ENCODE peak calls at places on chromosomes 5 and 9, in four cellular contexts. One of them, this sample, is unnamed.

GRCh38 chr9:105700598-105701544 is 6.5 kb downstream of the TMEM38B start:
- DNase-seq in foreskin fibroblast: no peak
- DNase-seq in left ventricle myocardium inferior: no peak
- DNase-seq in skeletal muscle cell: no peak
- DNase-seq in this sample: no peak

GRCh38 chr9:99335280-99335679 is 113.2 kb downstream of the SEC61B start:
- DNase-seq in skeletal muscle cell: no peak
- DNase-seq in foreskin fibroblast: peak
- DNase-seq in left ventricle myocardium inferior: no peak
- DNase-seq in this sample: no peak

GRCh38 chr5:51378415-51378777 is 4.9 kb upstream of the ISL1 start:
- DNase-seq in skeletal muscle cell: no peak
- DNase-seq in foreskin fibroblast: no peak
- DNase-seq in left ventricle myocardium inferior: no peak
- DNase-seq in this sample: no peak

GRCh38 chr9:107175826-107176500 is 107.1 kb upstream of the RAD23B start:
- DNase-seq in left ventricle myocardium inferior: peak
- DNase-seq in foreskin fibroblast: no peak
- DNase-seq in skeletal muscle cell: no peak
- DNase-seq in this sample: no peak

GRCh38 chr9:109805054-109805453 is 25.1 kb downstream of the PALM2AKAP2 start:
- DNase-seq in foreskin fibroblast: peak
- DNase-seq in left ventricle myocardium inferior: peak
- DNase-seq in skeletal muscle cell: no peak
- DNase-seq in this sample: no peak

GRCh38 chr5:80672140-80672736 is 17.5 kb upstream of the DHFR start:
- DNase-seq in left ventricle myocardium inferior: peak
- DNase-seq in foreskin fibroblast: peak
- DNase-seq in skeletal muscle cell: peak
- DNase-seq in this sample: peak

GRCh38 chr9:97382099-97382718 is 29.7 kb upstream of the TDRD7 start:
- DNase-seq in left ventricle myocardium inferior: no peak
- DNase-seq in skeletal muscle cell: no peak
- DNase-seq in foreskin fibroblast: peak
- DNase-seq in this sample: no peak

GRCh38 chr5:103602465-103602864 is 39.9 kb upstream of the NUDT12 start:
- DNase-seq in skeletal muscle cell: no peak
- DNase-seq in foreskin fibroblast: no peak
- DNase-seq in left ventricle myocardium inferior: no peak
- DNase-seq in this sample: no peak

GRCh38 chr5:134451618-134452505 is 40.2 kb upstream of the CDKN2AIPNL start:
- DNase-seq in left ventricle myocardium inferior: peak
- DNase-seq in skeletal muscle cell: peak
- DNase-seq in foreskin fibroblast: peak
- DNase-seq in this sample: no peak

GRCh38 chr5:175443514-175444059 is 395 bp downstream of the DRD1 start:
- DNase-seq in left ventricle myocardium inferior: no peak
- DNase-seq in skeletal muscle cell: no peak
- DNase-seq in foreskin fibroblast: peak
- DNase-seq in this sample: no peak

GRCh38 chr9:125785187-125785840 is 38.1 kb downstream of the PBX3 start:
- DNase-seq in left ventricle myocardium inferior: no peak
- DNase-seq in foreskin fibroblast: peak
- DNase-seq in skeletal muscle cell: peak
- DNase-seq in this sample: no peak

GRCh38 chr5:150144211-150144801 is 11.3 kb downstream of the PDGFRB start:
- DNase-seq in foreskin fibroblast: peak
- DNase-seq in left ventricle myocardium inferior: peak
- DNase-seq in skeletal muscle cell: peak
- DNase-seq in this sample: no peak

GRCh38 chr9:137325124-137325523 is 23.1 kb upstream of the NRARP start:
- DNase-seq in foreskin fibroblast: no peak
- DNase-seq in left ventricle myocardium inferior: no peak
- DNase-seq in skeletal muscle cell: no peak
- DNase-seq in this sample: no peak

GRCh38 chr9:27712826-27713225 is 139.5 kb upstream of the C9orf72 start:
- DNase-seq in foreskin fibroblast: no peak
- DNase-seq in skeletal muscle cell: no peak
- DNase-seq in left ventricle myocardium inferior: no peak
- DNase-seq in this sample: no peak

GRCh38 chr5:65886387-65886786 is 40.0 kb upstream of the ERBIN start:
- DNase-seq in foreskin fibroblast: no peak
- DNase-seq in skeletal muscle cell: no peak
- DNase-seq in left ventricle myocardium inferior: no peak
- DNase-seq in this sample: no peak

GRCh38 chr5:8923516-8923915 is 622.4 kb downstream of the SEMA5A start:
- DNase-seq in skeletal muscle cell: no peak
- DNase-seq in foreskin fibroblast: peak
- DNase-seq in left ventricle myocardium inferior: no peak
- DNase-seq in this sample: no peak

GRCh38 chr9:92632641-92633040 is 37.3 kb downstream of the IPPK start:
- DNase-seq in foreskin fibroblast: no peak
- DNase-seq in skeletal muscle cell: no peak
- DNase-seq in left ventricle myocardium inferior: no peak
- DNase-seq in this sample: no peak

GRCh38 chr9:21331676-21332402 is 3.4 kb downstream of the KLHL9 start:
- DNase-seq in foreskin fibroblast: peak
- DNase-seq in left ventricle myocardium inferior: no peak
- DNase-seq in skeletal muscle cell: no peak
- DNase-seq in this sample: no peak
- H3K4me3 ChIP-seq in foreskin fibroblast: no peak
- H3K4me3 ChIP-seq in left ventricle myocardium inferior: peak
- H3K4me3 ChIP-seq in skeletal muscle cell: peak
- H3K4me3 ChIP-seq in this sample: no peak

DNA sequence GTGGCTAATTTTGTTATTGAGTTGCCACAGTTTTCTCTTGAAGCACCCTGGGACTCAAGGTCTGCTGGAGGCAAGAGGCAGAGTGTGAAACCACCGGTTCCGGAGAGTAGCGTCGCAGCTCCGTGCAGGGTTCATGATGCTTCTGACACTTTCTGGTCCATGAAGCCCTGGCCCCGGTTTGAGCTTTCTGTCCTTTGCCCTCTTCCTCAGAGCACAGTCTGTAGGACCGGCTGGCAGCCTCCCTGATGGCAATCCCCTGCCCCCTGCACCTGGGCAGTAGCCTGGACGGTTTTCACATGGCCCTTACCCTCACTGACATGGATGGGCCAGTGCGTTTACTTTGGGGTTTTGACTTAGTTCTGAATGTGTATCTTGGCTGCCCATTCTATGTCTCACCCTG is 111.9 kb downstream of the PJA2 start:
- DNase-seq in skeletal muscle cell: no peak
- DNase-seq in foreskin fibroblast: no peak
- DNase-seq in left ventricle myocardium inferior: no peak
- DNase-seq in this sample: no peak
- H3K4me3 ChIP-seq in skeletal muscle cell: no peak
- H3K4me3 ChIP-seq in foreskin fibroblast: no peak
- H3K4me3 ChIP-seq in left ventricle myocardium inferior: no peak
- H3K4me3 ChIP-seq in this sample: no peak

GRCh38 chr5:10303201-10303600 is 4.5 kb downstream of the CMBL start:
- DNase-seq in skeletal muscle cell: no peak
- DNase-seq in foreskin fibroblast: no peak
- DNase-seq in left ventricle myocardium inferior: no peak
- DNase-seq in this sample: no peak

GRCh38 chr5:10300246-10300645 is 7.5 kb downstream of the CMBL start:
- DNase-seq in left ventricle myocardium inferior: no peak
- DNase-seq in skeletal muscle cell: no peak
- DNase-seq in foreskin fibroblast: no peak
- DNase-seq in this sample: no peak

GRCh38 chr5:10301266-10301665 is 6.4 kb downstream of the CMBL start:
- DNase-seq in skeletal muscle cell: no peak
- DNase-seq in left ventricle myocardium inferior: no peak
- DNase-seq in foreskin fibroblast: no peak
- DNase-seq in this sample: no peak

GRCh38 chr5:10303699-10304170 is 4.0 kb downstream of the CMBL start:
- DNase-seq in foreskin fibroblast: no peak
- DNase-seq in skeletal muscle cell: no peak
- DNase-seq in left ventricle myocardium inferior: no peak
- DNase-seq in this sample: no peak

DNA sequence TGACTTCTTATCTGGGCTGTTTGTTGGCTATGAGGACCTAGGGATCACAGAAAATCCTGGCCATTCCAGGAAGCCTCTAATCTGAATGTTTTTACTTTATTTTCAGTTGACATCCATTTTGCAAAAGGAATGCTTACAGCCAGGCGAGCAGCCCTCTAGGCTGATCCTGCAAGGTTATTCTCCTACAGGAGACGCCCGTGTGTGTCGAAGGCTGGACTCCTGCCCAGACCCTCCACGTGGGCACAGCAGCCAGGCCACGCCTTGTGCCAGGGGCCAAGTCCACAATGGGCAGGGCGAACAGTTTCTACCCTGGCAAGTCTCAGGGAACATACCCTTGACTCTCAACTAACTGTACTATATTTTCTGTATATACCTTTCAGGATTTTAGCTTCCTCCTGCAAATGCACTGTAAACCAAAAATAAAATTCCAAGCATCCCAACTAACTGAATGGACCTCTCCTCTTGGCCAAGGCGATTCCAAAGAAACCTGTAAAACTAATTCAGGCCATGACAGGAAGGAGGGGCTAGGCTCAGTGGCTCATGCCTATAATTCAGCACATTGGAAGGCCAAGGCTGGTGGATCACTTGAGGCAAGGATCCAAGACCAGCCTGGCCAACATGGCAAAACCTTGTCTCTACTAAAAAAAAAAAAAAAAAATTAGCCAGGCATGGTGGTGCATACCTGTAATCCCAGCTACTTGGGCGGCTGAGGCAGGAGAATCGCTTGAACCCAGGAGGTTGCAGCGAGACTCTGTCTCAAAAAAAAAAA is 5.7 kb downstream of the CMBL start:
- DNase-seq in left ventricle myocardium inferior: peak
- DNase-seq in foreskin fibroblast: no peak
- DNase-seq in skeletal muscle cell: no peak
- DNase-seq in this sample: no peak
- H3K4me3 ChIP-seq in left ventricle myocardium inferior: peak
- H3K4me3 ChIP-seq in foreskin fibroblast: no peak
- H3K4me3 ChIP-seq in skeletal muscle cell: no peak
- H3K4me3 ChIP-seq in this sample: no peak

GRCh38 chr9:17403539-17403938 is 175.3 kb upstream of the SH3GL2 start:
- DNase-seq in foreskin fibroblast: no peak
- DNase-seq in skeletal muscle cell: no peak
- DNase-seq in left ventricle myocardium inferior: no peak
- DNase-seq in this sample: no peak
- H3K4me3 ChIP-seq in foreskin fibroblast: no peak
- H3K4me3 ChIP-seq in skeletal muscle cell: no peak
- H3K4me3 ChIP-seq in left ventricle myocardium inferior: no peak
- H3K4me3 ChIP-seq in this sample: no peak

This sample was measured in Jurkat, Clone E6-1.